ENCODE peak calls at places on chromosomes 12 and 14, in seven cellular contexts. G is substantia nigra; L is activated CD4-positive, alpha-beta T cell treated with anti-CD3 and anti-CD28 coated beads for 1 hour; A is A172; Z is GM12892; S is cardiac muscle cell; I is AG08395. J is an unnamed sample.

GRCh38 chr14:22898302-22898894 is 15.4 kb downstream of the REM2 start:
- DNase-seq in A (peak; percentile 30), G (no peak), I (peak; percentile 79), Z (no peak), L (no peak), S (peak; percentile 41), J (no peak)

GRCh38 chr14:95424533-95424932 is 91.9 kb downstream of the SYNE3 start:
- DNase-seq in G (no peak), I (no peak), Z (no peak), A (no peak), L (no peak), S (peak; percentile 86), J (no peak)

GRCh38 chr14:85534435-85534834 is 4.5 kb downstream of the FLRT2 start:
- DNase-seq in L (no peak), S (peak; percentile 42), A (no peak), G (no peak), Z (no peak), I (no peak), J (no peak)

GRCh38 chr12:114686421-114687268 is 2.7 kb upstream of the TBX3 start:
- DNase-seq in S (no peak), I (no peak), A (no peak), L (no peak), Z (no peak), G (no peak), J (no peak)

GRCh38 chr14:73235531-73236155 is 1.7 kb upstream of the PAPLN start:
- DNase-seq in I (no peak), S (peak; percentile 84), L (no peak), Z (no peak), A (no peak), G (no peak), J (peak; percentile 74)

GRCh38 chr12:13362260-13362841 is 165.8 kb downstream of the EMP1 start:
- DNase-seq in A (peak; percentile 51), I (peak; percentile 76), S (peak; percentile 64), Z (peak; percentile 44), G (no peak), L (no peak), J (peak; percentile 85)

GRCh38 chr14:100104523-100105300 is 39.5 kb downstream of the EVL start:
- DNase-seq in I (no peak), S (peak; percentile 20), Z (no peak), A (peak; percentile 18), G (no peak), L (no peak), J (no peak)

GRCh38 chr14:96806836-96807235 is 9.7 kb downstream of the VRK1 start:
- DNase-seq in S (peak; percentile 52), Z (no peak), L (no peak), G (no peak), I (no peak), A (no peak), J (peak; percentile 41)

GRCh38 chr12:19436931-19437330 is 2.4 kb upstream of the AEBP2 start:
- DNase-seq in Z (no peak), A (no peak), I (no peak), G (no peak), S (no peak), L (no peak), J (no peak)

GRCh38 chr14:93329965-93330608 is 2.7 kb downstream of the BTBD7 start:
- DNase-seq in G (no peak), I (no peak), A (no peak), S (no peak), L (no peak), Z (no peak), J (no peak)

GRCh38 chr12:14369322-14369721 is 3.8 kb downstream of the ATF7IP start:
- DNase-seq in G (no peak), L (no peak), A (no peak), Z (no peak), S (no peak), I (no peak), J (no peak)

GRCh38 chr12:94240171-94240570 is 91.8 kb downstream of the PLXNC1 start:
- DNase-seq in A (no peak), Z (no peak), L (no peak), G (no peak), I (no peak), S (no peak), J (no peak)

GRCh38 chr12:5965950-5966383 is 20.9 kb upstream of the ANO2 start:
- DNase-seq in A (peak; percentile 23), S (peak; percentile 59), Z (peak; percentile 43), L (peak; percentile 23), I (peak; percentile 71), G (no peak), J (no peak)

GRCh38 chr14:104435147-104436046 is 144.2 kb upstream of the C14orf180 start:
- DNase-seq in L (no peak), S (no peak), I (no peak), A (no peak), Z (peak; percentile 24), G (no peak), J (no peak)

GRCh38 chr14:69363964-69364363 is 34.1 kb downstream of the ERH start:
- DNase-seq in I (no peak), L (no peak), Z (no peak), A (no peak), S (no peak), G (no peak), J (no peak)

GRCh38 chr12:34016361-34016760 is 5.9 kb upstream of the ALG10 start:
- DNase-seq in A (no peak), L (no peak), S (no peak), G (no peak), Z (no peak), I (no peak), J (no peak)

GRCh38 chr14:67241416-67242362 is at the start of gene PALS1:
- DNase-seq in A (peak; percentile 62), I (peak; percentile 61), Z (peak; percentile 34), G (no peak), S (peak; percentile 76), L (no peak), J (no peak)

GRCh38 chr12:117118838-117119591 is 19.8 kb upstream of the TESC start:
- DNase-seq in I (no peak), G (no peak), S (no peak), Z (no peak), A (no peak), L (no peak), J (no peak)

GRCh38 chr14:61565836-61566536 is 129.3 kb upstream of the HIF1A start:
- DNase-seq in I (peak; percentile 67), A (peak; percentile 57), L (no peak), Z (no peak), S (peak; percentile 90), G (no peak), J (no peak)

GRCh38 chr12:42235426-42235825 is 2.6 kb downstream of the YAF2 start:
- DNase-seq in G (no peak), S (no peak), I (no peak), A (no peak), Z (no peak), L (no peak), J (no peak)

GRCh38 chr14:23653046-23653445 is 16.9 kb downstream of the DHRS2 start:
- DNase-seq in Z (no peak), A (no peak), G (no peak), I (no peak), L (no peak), S (peak; percentile 30), J (no peak)

GRCh38 chr12:113805201-113805600 is 160.9 kb downstream of the RBM19 start:
- DNase-seq in A (no peak), S (no peak), G (no peak), Z (no peak), L (no peak), I (no peak), J (no peak)

GRCh38 chr12:103779410-103780092 is 61.5 kb downstream of the NT5DC3 start:
- DNase-seq in L (no peak), G (no peak), Z (no peak), I (no peak), S (peak; percentile 53), A (peak; percentile 90), J (no peak)

GRCh38 chr14:75301666-75302325 is 23.2 kb downstream of the FOS start:
- DNase-seq in I (no peak), Z (no peak), G (no peak), A (no peak), S (peak; percentile 94), L (no peak), J (peak; percentile 65)

GRCh38 chr12:94603434-94604068 is 46.8 kb downstream of the TMCC3 start:
- DNase-seq in I (peak; percentile 12), Z (no peak), A (peak; percentile 30), G (no peak), L (no peak), S (no peak), J (peak; percentile 61)

GRCh38 chr14:89227490-89227834 is 189.6 kb downstream of the FOXN3 start:
- DNase-seq in Z (no peak), L (no peak), I (no peak), A (no peak), S (no peak), G (no peak), J (no peak)

GRCh38 chr12:52415870-52416750 is 10.0 kb upstream of the KRT82 start:
- DNase-seq in I (peak; percentile 81), A (peak; percentile 37), Z (no peak), G (no peak), S (peak; percentile 95), L (no peak), J (no peak)

GRCh38 chr12:108975024-108975593 is 45.8 kb downstream of the SVOP start:
- DNase-seq in G (no peak), S (peak; percentile 23), L (no peak), A (no peak), I (no peak), Z (no peak), J (no peak)

GRCh38 chr12:121110211-121110940 is 22.3 kb upstream of the P2RX7 start:
- DNase-seq in I (peak; percentile 82), L (peak; percentile 48), S (peak; percentile 79), Z (peak; percentile 37), A (peak; percentile 64), G (no peak), J (peak; percentile 67)

GRCh38 chr12:121637231-121637914 is 11.0 kb downstream of the ORAI1 start:
- DNase-seq in Z (peak; percentile 69), L (peak; percentile 31), A (no peak), S (no peak), G (no peak), I (no peak), J (no peak)

GRCh38 chr14:91264151-91265150 is 19.9 kb upstream of the GPR68 start:
- DNase-seq in G (no peak), A (no peak), Z (no peak), I (peak; percentile 25), L (no peak), S (peak; percentile 13), J (no peak)

GRCh38 chr14:74442757-74443156 is 16.7 kb upstream of the SYNDIG1L start:
- DNase-seq in A (no peak), I (no peak), L (no peak), S (no peak), G (no peak), Z (no peak), J (no peak)

GRCh38 chr14:75489480-75489837 is 32.8 kb upstream of the BATF start:
- DNase-seq in S (no peak), A (no peak), L (no peak), Z (no peak), I (no peak), G (no peak), J (no peak)

GRCh38 chr14:22796087-22796707 is 19.0 kb downstream of the SLC7A7 start:
- DNase-seq in S (no peak), A (no peak), G (no peak), Z (no peak), I (no peak), L (no peak), J (no peak)

GRCh38 chr12:85182699-85183098 is 97.3 kb upstream of the ALX1 start:
- DNase-seq in A (no peak), L (no peak), G (no peak), I (no peak), Z (no peak), S (no peak), J (no peak)

GRCh38 chr14:35495278-35495677 is 38.7 kb upstream of the INSM2 start:
- DNase-seq in Z (no peak), S (no peak), A (no peak), I (no peak), L (no peak), G (no peak), J (no peak)

GRCh38 chr14:31945074-31945613 is 132.0 kb upstream of the ARHGAP5 start:
- DNase-seq in G (no peak), Z (no peak), L (no peak), A (no peak), S (no peak), I (no peak), J (no peak)